ENCODE peak calls at places on chromosomes 5 and 9, in four cellular contexts. S, T, Q and P are unnamed samples.

GRCh38 chr5:102718819-102719218 is 36.3 kb upstream of the PAM start:
- DNase-seq in S (no peak), T (no peak), Q (no peak), P (no peak)

GRCh38 chr5:58300346-58300745 is 159.5 kb downstream of the PLK2 start:
- DNase-seq in S (no peak), T (no peak), Q (no peak), P (no peak)

GRCh38 chr9:124260769-124261603 is 3.2 kb downstream of the NEK6 start:
- DNase-seq in S (no peak), T (peak; percentile 61), Q (no peak), P (no peak)

GRCh38 chr9:93859431-93860215 is 95.5 kb downstream of the BARX1 start:
- DNase-seq in S (no peak), T (no peak), Q (no peak), P (no peak)

GRCh38 chr9:116377179-116377790 is 223.7 kb downstream of the PAPPA start:
- DNase-seq in S (no peak), T (no peak), Q (no peak), P (no peak)

GRCh38 chr5:127042593-127042992 is 12.2 kb upstream of the MARCHF3 start:
- DNase-seq in S (no peak), T (no peak), Q (no peak), P (no peak)

GRCh38 chr9:104991144-104991953 is 63.4 kb upstream of the ABCA1 start:
- DNase-seq in S (peak; percentile 42), T (peak; percentile 61), Q (no peak), P (peak; percentile 71)

GRCh38 chr5:170150713-170151104 is 45.0 kb downstream of the FOXI1 start:
- DNase-seq in S (no peak), T (no peak), Q (no peak), P (no peak)

GRCh38 chr5:109805472-109805871 is 115.7 kb downstream of the MAN2A1 start:
- DNase-seq in S (no peak), T (no peak), Q (no peak), P (no peak)

GRCh38 chr5:53362521-53362941 is 117.9 kb upstream of the FST start:
- DNase-seq in S (no peak), T (no peak), Q (no peak), P (no peak)

GRCh38 chr9:8553444-8553843 is 753.9 kb upstream of the DMAC1 start:
- DNase-seq in S (no peak), T (no peak), Q (no peak), P (no peak)

GRCh38 chr5:10756539-10756938 is 4.5 kb downstream of the DAP start:
- DNase-seq in S (peak; percentile 36), T (no peak), Q (no peak), P (no peak)

GRCh38 chr9:35495984-35496383 is 6.1 kb downstream of the RUSC2 start:
- DNase-seq in S (no peak), T (no peak), Q (no peak), P (no peak)

GRCh38 chr5:151002681-151003502 is 17.5 kb upstream of the GPX3 start:
- DNase-seq in S (no peak), T (no peak), Q (no peak), P (no peak)

GRCh38 chr9:36018755-36019720 is 17.7 kb upstream of the RECK start:
- DNase-seq in S (no peak), T (no peak), Q (no peak), P (no peak)

GRCh38 chr5:151758141-151758429 is 346 bp downstream of the ATOX1 start:
- DNase-seq in S (no peak), T (no peak), Q (no peak), P (no peak)

GRCh38 chr9:120043448-120043847 is 536.5 kb downstream of the CDK5RAP2 start:
- DNase-seq in S (no peak), T (no peak), Q (no peak), P (no peak)

GRCh38 chr5:129591508-129592160 is 131.5 kb downstream of the ADAMTS19 start:
- DNase-seq in S (no peak), T (no peak), Q (no peak), P (no peak)

GRCh38 chr9:85166808-85167545 is 497.4 kb downstream of the NTRK2 start:
- DNase-seq in S (no peak), T (no peak), Q (no peak), P (no peak)

GRCh38 chr9:112203536-112203935 is 28.4 kb upstream of the SUSD1 start:
- DNase-seq in S (no peak), T (no peak), Q (no peak), P (no peak)

GRCh38 chr5:114418546-114419388 is 56.9 kb downstream of the KCNN2 start:
- DNase-seq in S (peak; percentile 56), T (no peak), Q (no peak), P (no peak)

GRCh38 chr9:108547736-108548135 is 308.1 kb downstream of the ACTL7B start:
- DNase-seq in S (no peak), T (no peak), Q (no peak), P (no peak)

GRCh38 chr5:144276034-144276822 is 105.6 kb downstream of the KCTD16 start:
- DNase-seq in S (no peak), T (no peak), Q (no peak), P (no peak)

GRCh38 chr9:14097215-14097614 is 216.7 kb downstream of the NFIB start:
- DNase-seq in S (no peak), T (no peak), Q (no peak), P (no peak)

GRCh38 chr9:77977210-77977611 is 54.4 kb downstream of the GNAQ start:
- DNase-seq in S (no peak), T (peak; percentile 79), Q (peak; percentile 44), P (peak; percentile 51)
- TF ChIP-seq SUZ12 in S (no peak), T (no peak), Q (no peak), P (no peak)

DNA sequence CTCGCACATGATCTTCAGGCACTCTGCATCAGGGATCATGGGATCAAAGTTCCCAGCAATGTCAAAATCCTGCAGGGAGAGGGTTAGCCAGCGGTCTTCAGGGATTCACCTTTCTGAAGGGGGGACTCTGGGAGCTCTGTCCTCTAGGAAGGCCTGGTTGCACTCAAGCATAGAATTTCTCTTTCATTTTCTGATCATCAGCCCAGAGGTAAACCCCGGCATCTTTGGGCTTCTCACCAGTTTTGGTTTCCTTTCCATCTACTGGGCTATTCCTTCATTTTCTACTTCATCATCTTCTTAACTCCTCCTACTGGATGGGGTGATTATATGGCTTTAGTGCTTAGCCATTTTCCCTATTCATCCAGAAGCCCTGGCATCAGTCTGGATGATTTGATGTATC is 4.6 kb upstream of the DND1 start:
- DNase-seq in S (no peak), T (no peak), Q (no peak), P (no peak)
- H3K4me1 ChIP-seq in S (no peaks in the 10 kb centered on the region), T (no peaks in the 10 kb centered on the region), Q (no peaks in the 10 kb centered on the region), P (no peaks in the 10 kb centered on the region)

GRCh38 chr9:132547976-132548730 is 34.3 kb upstream of the BARHL1 start:
- DNase-seq in S (no peak), T (no peak), Q (no peak), P (no peak)
- H3K4me3 ChIP-seq in S (no peak overlapping the region), T (no peak overlapping the region), Q (no peak overlapping the region), P (no peak overlapping the region)

DNA sequence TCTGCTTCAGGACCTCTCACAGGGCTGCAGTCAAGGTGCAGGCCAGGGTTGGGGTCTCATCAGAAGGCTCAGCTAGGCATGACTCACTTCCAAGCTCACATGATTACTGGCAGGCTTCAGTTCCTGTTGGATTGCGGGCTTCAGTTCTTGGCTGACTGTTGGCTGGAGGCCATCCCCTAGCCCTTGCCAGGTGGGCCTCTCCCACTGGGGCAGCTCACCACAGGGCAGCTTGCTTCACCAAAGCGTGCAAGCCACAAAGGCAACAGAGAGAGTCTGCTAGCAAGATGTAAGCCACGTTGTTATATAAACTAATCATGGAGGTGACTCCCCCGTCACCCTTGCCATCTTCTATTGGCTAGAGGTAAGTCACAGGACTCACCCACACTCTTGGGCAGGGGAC is 14.4 kb downstream of the CPLX2 start:
- DNase-seq in S (no peak), T (no peak), Q (no peak), P (no peak)
- TF ChIP-seq SUZ12 in S (no peak), T (no peak), Q (no peak), P (no peak)

GRCh38 chr9:134726026-134726721 is 84.6 kb downstream of the COL5A1 start:
- DNase-seq in S (no peak), T (no peak), Q (no peak), P (no peak)
- H3K4me1 ChIP-seq in S (no peaks in the 10 kb centered on the region), T (no peaks in the 10 kb centered on the region), Q (no peaks in the 10 kb centered on the region), P (peaks cover 15% of the 10 kb centered on the region)

GRCh38 chr5:775960-776861 is 8.3 kb downstream of the ZDHHC11B start:
- DNase-seq in S (no peak), T (no peak), Q (no peak), P (no peak)
- H3K4me3 ChIP-seq in S (no peak overlapping the region), T (no peak overlapping the region), Q (no peak overlapping the region), P (no peak overlapping the region)

DNA sequence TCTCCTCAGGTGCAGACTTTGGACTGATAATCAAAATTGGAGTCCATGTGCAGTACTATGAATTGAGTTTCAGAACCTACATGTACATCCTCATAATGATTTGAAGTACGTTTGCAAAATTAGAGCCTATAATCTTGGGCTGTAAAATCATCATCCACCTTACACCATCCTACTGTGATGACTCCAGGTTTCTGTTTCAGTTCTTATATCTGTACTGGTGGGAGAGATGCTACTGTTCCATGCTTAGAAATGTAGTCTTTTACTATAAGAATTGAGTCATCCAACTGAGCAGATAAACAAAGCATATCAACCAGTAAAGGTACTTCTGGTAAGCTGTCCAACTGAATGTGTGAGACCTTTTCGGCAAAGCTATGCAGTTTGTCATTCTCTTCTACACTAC is 586.3 kb upstream of the FAM174A start:
- DNase-seq in S (no peak), T (no peak), Q (no peak), P (no peak)
- TF ChIP-seq SUZ12 in S (no peak), T (no peak), Q (no peak), P (no peak)

GRCh38 chr9:4550777-4551476 is 60.7 kb downstream of the SLC1A1 start:
- DNase-seq in S (no peak), T (no peak), Q (no peak), P (no peak)
- H3K4me1 ChIP-seq in S (no peaks in the 10 kb centered on the region), T (no peaks in the 10 kb centered on the region), Q (no peaks in the 10 kb centered on the region), P (peaks cover 3% of the 10 kb centered on the region)